ENCODE peak calls at places on chromosome X, in seven cellular contexts. One of them, this sample, is unnamed. For H3K27me3 and H3K4me1, the result is how much of the 10 kb centered on the place peaks cover.

GRCh38 chrX:114058988-114059418 is 524.9 kb upstream of the HTR2C start:
- DNase-seq in CD8-positive, alpha-beta memory T cell: no peak
- DNase-seq in fibroblast of lung: no peak
- DNase-seq in psoas muscle: no peak
- DNase-seq in tibial artery: no peak
- DNase-seq in stomach: no peak
- DNase-seq in GM23248: no peak
- DNase-seq in this sample: no peak

GRCh38 chrX:140762061-140762460 is 52.5 kb downstream of the LINC00632 start:
- DNase-seq in stomach: peak
- DNase-seq in CD8-positive, alpha-beta memory T cell: no peak
- DNase-seq in psoas muscle: no peak
- DNase-seq in GM23248: peak
- DNase-seq in tibial artery: no peak
- DNase-seq in fibroblast of lung: peak
- DNase-seq in this sample: peak

GRCh38 chrX:30027636-30028035 is 187.7 kb upstream of the MAGEB2 start:
- DNase-seq in GM23248: no peak
- DNase-seq in CD8-positive, alpha-beta memory T cell: no peak
- DNase-seq in stomach: no peak
- DNase-seq in psoas muscle: no peak
- DNase-seq in fibroblast of lung: no peak
- DNase-seq in tibial artery: no peak
- DNase-seq in this sample: no peak

GRCh38 chrX:133838761-133839676 is 146.4 kb downstream of the GPC3 start:
- DNase-seq in psoas muscle: no peak
- DNase-seq in stomach: no peak
- DNase-seq in tibial artery: no peak
- DNase-seq in GM23248: peak
- DNase-seq in fibroblast of lung: peak
- DNase-seq in CD8-positive, alpha-beta memory T cell: no peak
- DNase-seq in this sample: peak

GRCh38 chrX:149851864-149852263 is 29.1 kb upstream of the MAGEA8 start:
- DNase-seq in stomach: no peak
- DNase-seq in CD8-positive, alpha-beta memory T cell: no peak
- DNase-seq in GM23248: no peak
- DNase-seq in psoas muscle: no peak
- DNase-seq in fibroblast of lung: no peak
- DNase-seq in tibial artery: no peak
- DNase-seq in this sample: no peak

GRCh38 chrX:63922221-63922620 is 137.2 kb upstream of the ARHGEF9 start:
- DNase-seq in GM23248: peak
- DNase-seq in stomach: no peak
- DNase-seq in psoas muscle: no peak
- DNase-seq in CD8-positive, alpha-beta memory T cell: no peak
- DNase-seq in tibial artery: no peak
- DNase-seq in fibroblast of lung: peak
- DNase-seq in this sample: no peak

GRCh38 chrX:29617276-29617675 is 598.1 kb upstream of the MAGEB2 start:
- DNase-seq in CD8-positive, alpha-beta memory T cell: no peak
- DNase-seq in tibial artery: no peak
- DNase-seq in fibroblast of lung: peak
- DNase-seq in GM23248: peak
- DNase-seq in stomach: no peak
- DNase-seq in psoas muscle: no peak
- DNase-seq in this sample: peak

GRCh38 chrX:79477691-79478090 is 110.6 kb upstream of the ITM2A start:
- DNase-seq in stomach: no peak
- DNase-seq in fibroblast of lung: no peak
- DNase-seq in tibial artery: no peak
- DNase-seq in CD8-positive, alpha-beta memory T cell: no peak
- DNase-seq in GM23248: no peak
- DNase-seq in psoas muscle: no peak
- DNase-seq in this sample: peak

GRCh38 chrX:28552882-28553829 is 34.1 kb upstream of the IL1RAPL1 start:
- DNase-seq in CD8-positive, alpha-beta memory T cell: no peak
- DNase-seq in fibroblast of lung: no peak
- DNase-seq in GM23248: no peak
- DNase-seq in stomach: no peak
- DNase-seq in tibial artery: no peak
- DNase-seq in psoas muscle: no peak
- DNase-seq in this sample: no peak

GRCh38 chrX:21960569-21960968 is 20.1 kb downstream of the SMS start:
- DNase-seq in psoas muscle: no peak
- DNase-seq in fibroblast of lung: peak
- DNase-seq in stomach: no peak
- DNase-seq in tibial artery: no peak
- DNase-seq in GM23248: no peak
- DNase-seq in CD8-positive, alpha-beta memory T cell: no peak
- DNase-seq in this sample: no peak

GRCh38 chrX:21958187-21958586 is 17.7 kb downstream of the SMS start:
- DNase-seq in stomach: no peak
- DNase-seq in GM23248: no peak
- DNase-seq in fibroblast of lung: no peak
- DNase-seq in tibial artery: no peak
- DNase-seq in psoas muscle: no peak
- DNase-seq in CD8-positive, alpha-beta memory T cell: no peak
- DNase-seq in this sample: no peak

GRCh38 chrX:21958888-21959287 is 18.4 kb downstream of the SMS start:
- DNase-seq in CD8-positive, alpha-beta memory T cell: no peak
- DNase-seq in fibroblast of lung: peak
- DNase-seq in tibial artery: no peak
- DNase-seq in stomach: no peak
- DNase-seq in GM23248: peak
- DNase-seq in psoas muscle: no peak
- DNase-seq in this sample: no peak

GRCh38 chrX:21961142-21961541 is 20.6 kb downstream of the SMS start:
- DNase-seq in CD8-positive, alpha-beta memory T cell: no peak
- DNase-seq in psoas muscle: no peak
- DNase-seq in stomach: no peak
- DNase-seq in tibial artery: no peak
- DNase-seq in fibroblast of lung: no peak
- DNase-seq in GM23248: peak
- DNase-seq in this sample: no peak

GRCh38 chrX:21959362-21960051 is 19.0 kb downstream of the SMS start:
- DNase-seq in fibroblast of lung: no peak
- DNase-seq in psoas muscle: no peak
- DNase-seq in stomach: no peak
- DNase-seq in CD8-positive, alpha-beta memory T cell: no peak
- DNase-seq in tibial artery: no peak
- DNase-seq in GM23248: no peak
- DNase-seq in this sample: no peak
- H3K4me3 ChIP-seq in fibroblast of lung: no peak
- H3K4me3 ChIP-seq in psoas muscle: no peak
- H3K4me3 ChIP-seq in stomach: no peak
- H3K4me3 ChIP-seq in CD8-positive, alpha-beta memory T cell: no peak
- H3K4me3 ChIP-seq in tibial artery: no peak
- H3K4me3 ChIP-seq in GM23248: no peak
- H3K4me3 ChIP-seq in this sample: no peak

GRCh38 chrX:115260330-115260729 is 26.4 kb upstream of the LRCH2 start:
- DNase-seq in CD8-positive, alpha-beta memory T cell: no peak
- DNase-seq in fibroblast of lung: peak
- DNase-seq in psoas muscle: no peak
- DNase-seq in stomach: no peak
- DNase-seq in GM23248: peak
- DNase-seq in tibial artery: no peak
- DNase-seq in this sample: no peak

GRCh38 chrX:115251458-115252233 is 17.8 kb upstream of the LRCH2 start:
- DNase-seq in tibial artery: no peak
- DNase-seq in psoas muscle: no peak
- DNase-seq in stomach: no peak
- DNase-seq in GM23248: no peak
- DNase-seq in CD8-positive, alpha-beta memory T cell: no peak
- DNase-seq in fibroblast of lung: no peak
- DNase-seq in this sample: no peak

GRCh38 chrX:115259238-115259875 is 25.5 kb upstream of the LRCH2 start:
- DNase-seq in stomach: no peak
- DNase-seq in CD8-positive, alpha-beta memory T cell: no peak
- DNase-seq in tibial artery: no peak
- DNase-seq in fibroblast of lung: no peak
- DNase-seq in psoas muscle: no peak
- DNase-seq in GM23248: peak
- DNase-seq in this sample: no peak

GRCh38 chrX:115255003-115255402 is 21.1 kb upstream of the LRCH2 start:
- DNase-seq in psoas muscle: no peak
- DNase-seq in stomach: no peak
- DNase-seq in fibroblast of lung: no peak
- DNase-seq in CD8-positive, alpha-beta memory T cell: no peak
- DNase-seq in GM23248: no peak
- DNase-seq in tibial artery: no peak
- DNase-seq in this sample: no peak
- H3K27me3 ChIP-seq in psoas muscle: under half
- H3K27me3 ChIP-seq in stomach: under half
- H3K27me3 ChIP-seq in fibroblast of lung: under half
- H3K27me3 ChIP-seq in CD8-positive, alpha-beta memory T cell: under half
- H3K27me3 ChIP-seq in GM23248: under half
- H3K27me3 ChIP-seq in tibial artery: under half
- H3K27me3 ChIP-seq in this sample: under half

GRCh38 chrX:37781808-37782207 is 1.9 kb downstream of the CYBB start:
- DNase-seq in tibial artery: no peak
- DNase-seq in CD8-positive, alpha-beta memory T cell: no peak
- DNase-seq in stomach: no peak
- DNase-seq in GM23248: no peak
- DNase-seq in psoas muscle: no peak
- DNase-seq in fibroblast of lung: no peak
- DNase-seq in this sample: no peak
- H3K4me1 ChIP-seq in tibial artery: under half
- H3K4me1 ChIP-seq in CD8-positive, alpha-beta memory T cell: under half
- H3K4me1 ChIP-seq in stomach: under half
- H3K4me1 ChIP-seq in GM23248: under half
- H3K4me1 ChIP-seq in psoas muscle: under half
- H3K4me1 ChIP-seq in fibroblast of lung: under half
- H3K4me1 ChIP-seq in this sample: under half

GRCh38 chrX:82658492-82658891 is 849.6 kb upstream of the POU3F4 start:
- DNase-seq in tibial artery: no peak
- DNase-seq in CD8-positive, alpha-beta memory T cell: no peak
- DNase-seq in GM23248: no peak
- DNase-seq in stomach: no peak
- DNase-seq in psoas muscle: no peak
- DNase-seq in fibroblast of lung: no peak
- DNase-seq in this sample: no peak
- H3K4me3 ChIP-seq in tibial artery: no peak
- H3K4me3 ChIP-seq in CD8-positive, alpha-beta memory T cell: no peak
- H3K4me3 ChIP-seq in GM23248: no peak
- H3K4me3 ChIP-seq in stomach: no peak
- H3K4me3 ChIP-seq in psoas muscle: no peak
- H3K4me3 ChIP-seq in fibroblast of lung: no peak
- H3K4me3 ChIP-seq in this sample: no peak